ENCODE peak calls at places on chromosomes 13 and 19, in seven cellular contexts. V is pancreas; T is transverse colon; F is tibial nerve; Z is Peyer's patch; R is CD8-positive, alpha-beta T cell; B is mammary epithelial cell. O is an unnamed sample.

GRCh38 chr13:98547455-98547854 is 29.5 kb downstream of the STK24 start:
- DNase-seq in V (no peak), T (no peak), F (no peak), Z (no peak), R (no peak), B (no peak), O (no peak)

GRCh38 chr13:76397413-76397812 is 488.8 kb downstream of the KCTD12 start:
- DNase-seq in V (no peak), T (no peak), F (no peak), Z (no peak), R (no peak), B (no peak), O (no peak)

GRCh38 chr19:38290631-38291147 is 13.4 kb upstream of the C19orf33 start:
- DNase-seq in V (peak; percentile 83), T (no peak), F (no peak), Z (no peak), R (no peak), B (peak; percentile 93), O (no peak)

GRCh38 chr13:33363328-33363727 is 77.8 kb upstream of the STARD13 start:
- DNase-seq in V (no peak), T (no peak), F (peak; percentile 26), Z (no peak), R (no peak), B (no peak), O (no peak)

GRCh38 chr19:38562096-38562495 is 55.7 kb downstream of the MAP4K1 start:
- DNase-seq in V (no peak), T (no peak), F (no peak), Z (no peak), R (no peak), B (no peak), O (no peak)

GRCh38 chr13:90943961-90944360 is 403.5 kb upstream of the MIR17HG start:
- DNase-seq in V (no peak), T (no peak), F (no peak), Z (no peak), R (no peak), B (no peak), O (no peak)

GRCh38 chr13:72805663-72806341 is 23.9 kb downstream of the PIBF1 start:
- DNase-seq in V (no peak), T (no peak), F (no peak), Z (no peak), R (no peak), B (no peak), O (no peak)

GRCh38 chr13:75993823-75994222 is 357.7 kb downstream of the LMO7 start:
- DNase-seq in V (no peak), T (no peak), F (no peak), Z (no peak), R (no peak), B (no peak), O (no peak)

GRCh38 chr13:113637262-113638160 is 20.5 kb downstream of the ATP4B start:
- DNase-seq in V (no peak), T (peak; percentile 4), F (no peak), Z (no peak), R (no peak), B (no peak), O (no peak)

GRCh38 chr13:64847767-64848166 is 2382.4 kb downstream of the PCDH9 start:
- DNase-seq in V (no peak), T (no peak), F (no peak), Z (no peak), R (no peak), B (no peak), O (no peak)

GRCh38 chr19:1911098-1911497 is 5.9 kb downstream of the ADAT3 start:
- DNase-seq in V (no peak), T (no peak), F (no peak), Z (no peak), R (no peak), B (no peak), O (no peak)

GRCh38 chr13:74929436-74929835 is 552.5 kb downstream of the TBC1D4 start:
- DNase-seq in V (no peak), T (no peak), F (no peak), Z (no peak), R (no peak), B (no peak), O (no peak)

GRCh38 chr19:6186435-6186834 is 51.0 kb downstream of the ACSBG2 start:
- DNase-seq in V (no peak), T (no peak), F (peak; percentile 22), Z (no peak), R (no peak), B (no peak), O (no peak)

GRCh38 chr19:49957262-49957915 is 3.6 kb downstream of the SIGLEC11 start:
- DNase-seq in V (no peak), T (no peak), F (no peak), Z (no peak), R (no peak), B (no peak), O (no peak)

GRCh38 chr13:30873519-30873918 is 32.6 kb upstream of the MEDAG start:
- DNase-seq in V (no peak), T (no peak), F (no peak), Z (no peak), R (no peak), B (no peak), O (no peak)

GRCh38 chr13:30872685-30873443 is 33.2 kb upstream of the MEDAG start:
- DNase-seq in V (no peak), T (no peak), F (peak; percentile 67), Z (no peak), R (no peak), B (peak; percentile 35), O (peak; percentile 59)

GRCh38 chr13:30874111-30874510 is 32.0 kb upstream of the MEDAG start:
- DNase-seq in V (no peak), T (no peak), F (no peak), Z (no peak), R (no peak), B (no peak), O (no peak)

GRCh38 chr13:30872195-30872594 is 33.9 kb upstream of the MEDAG start:
- DNase-seq in V (no peak), T (no peak), F (no peak), Z (no peak), R (no peak), B (no peak), O (no peak)

DNA sequence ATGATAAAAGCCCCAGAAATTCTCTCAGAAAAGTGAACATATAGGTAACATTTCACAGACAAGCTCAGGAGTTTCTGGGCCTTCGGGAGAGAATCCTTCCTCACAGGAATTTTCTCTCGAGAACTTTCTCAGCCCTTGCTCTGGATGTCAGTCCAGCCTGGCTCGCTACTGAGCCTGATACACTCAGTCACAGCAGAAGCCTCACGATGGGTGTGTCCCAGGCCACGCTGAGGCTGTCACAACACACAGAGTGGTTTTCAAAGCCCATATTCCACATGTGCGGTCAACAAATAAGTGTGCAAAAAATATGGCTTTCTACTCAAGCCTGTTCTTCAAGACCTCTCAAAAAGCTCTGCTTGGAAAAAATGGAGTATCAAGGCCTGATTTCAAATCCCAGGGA is 31.5 kb upstream of the MEDAG start:
- DNase-seq in V (no peak), T (no peak), F (no peak), Z (no peak), R (no peak), B (no peak), O (no peak)
- H3K4me1 ChIP-seq in V (no peaks in the 10 kb centered on the region), T (peaks cover 7% of the 10 kb centered on the region), F (no peaks in the 10 kb centered on the region), Z (no peaks in the 10 kb centered on the region), R (no peaks in the 10 kb centered on the region), B (peaks cover 21% of the 10 kb centered on the region), O (peaks cover 4% of the 10 kb centered on the region)

GRCh38 chr19:709196-709964 is 645 bp downstream of the PALM start:
- DNase-seq in V (no peak), T (no peak), F (no peak), Z (no peak), R (no peak), B (no peak), O (no peak)

GRCh38 chr19:710767-711166 is 2.0 kb downstream of the PALM start:
- DNase-seq in V (no peak), T (no peak), F (no peak), Z (no peak), R (no peak), B (no peak), O (no peak)

GRCh38 chr19:711224-711623 is 2.5 kb downstream of the PALM start:
- DNase-seq in V (no peak), T (no peak), F (no peak), Z (no peak), R (no peak), B (no peak), O (no peak)

GRCh38 chr19:709965-710714 is 1.4 kb downstream of the PALM start:
- DNase-seq in V (no peak), T (no peak), F (no peak), Z (no peak), R (no peak), B (no peak), O (no peak)

DNA sequence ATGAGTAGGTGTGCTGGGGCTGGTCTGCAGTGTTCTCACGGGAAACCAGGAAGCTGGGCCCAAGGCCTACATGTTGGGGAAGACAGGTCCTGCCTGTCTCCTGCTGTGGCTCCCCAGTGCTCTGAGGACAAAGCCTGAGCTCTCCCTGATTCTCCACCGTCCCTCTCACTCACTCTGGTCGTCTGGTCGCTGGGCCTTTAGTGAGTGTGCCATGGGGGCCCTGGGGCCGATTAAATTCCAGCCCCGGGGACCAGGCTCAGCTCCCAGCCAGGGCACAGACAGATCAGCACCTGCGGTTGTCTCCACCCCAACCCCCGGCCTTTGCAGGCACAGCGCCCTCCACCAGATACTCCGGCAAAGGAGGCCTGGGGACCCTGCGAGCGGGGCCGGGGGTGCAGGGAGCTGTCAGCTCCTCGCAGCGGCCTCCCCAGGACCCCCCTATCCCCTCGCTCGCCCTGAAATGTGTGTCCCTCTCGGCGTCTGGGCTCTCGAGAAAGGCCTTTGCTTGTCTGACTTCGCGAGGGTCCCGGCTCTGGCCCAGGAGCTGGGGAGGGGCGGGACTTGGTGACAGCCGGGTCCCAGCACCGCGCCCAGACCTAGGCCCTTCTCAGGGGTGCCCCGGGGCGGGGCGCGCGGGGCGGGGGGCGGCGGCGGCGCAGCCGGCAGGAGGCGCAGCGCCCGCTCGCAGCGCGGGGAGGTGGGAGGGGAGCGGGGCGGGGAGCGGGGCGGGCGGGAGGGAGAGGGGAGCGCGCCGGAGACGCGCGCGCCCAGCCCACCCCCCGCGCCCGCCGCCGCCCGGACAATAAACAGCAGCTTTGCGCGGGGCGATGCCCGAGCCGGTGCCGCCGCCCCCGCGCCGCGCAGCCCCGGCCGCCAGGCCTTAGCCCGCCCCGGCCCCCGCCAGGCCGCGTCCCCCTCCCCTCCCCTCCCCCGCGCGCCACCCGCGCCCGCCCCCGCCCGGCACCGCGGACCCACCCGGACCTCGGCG is at the start of gene PALM:
- DNase-seq in V (no peak), T (no peak), F (no peak), Z (no peak), R (no peak), B (no peak), O (no peak)
- TF ChIP-seq CTCF in V (no peak), T (peak; percentile 14), F (peak; percentile 26), Z (no peak), R (no peak), B (no peak), O (no peak)

GRCh38 chr19:8639821-8640401 is 9.5 kb downstream of the NFILZ start:
- DNase-seq in V (no peak), T (no peak), F (no peak), Z (no peak), R (no peak), B (no peak), O (no peak)
- H3K4me1 ChIP-seq in V (no peaks in the 10 kb centered on the region), T (no peaks in the 10 kb centered on the region), F (no peaks in the 10 kb centered on the region), Z (no peaks in the 10 kb centered on the region), R (peaks cover 7% of the 10 kb centered on the region), B (no peaks in the 10 kb centered on the region), O (no peaks in the 10 kb centered on the region)

DNA sequence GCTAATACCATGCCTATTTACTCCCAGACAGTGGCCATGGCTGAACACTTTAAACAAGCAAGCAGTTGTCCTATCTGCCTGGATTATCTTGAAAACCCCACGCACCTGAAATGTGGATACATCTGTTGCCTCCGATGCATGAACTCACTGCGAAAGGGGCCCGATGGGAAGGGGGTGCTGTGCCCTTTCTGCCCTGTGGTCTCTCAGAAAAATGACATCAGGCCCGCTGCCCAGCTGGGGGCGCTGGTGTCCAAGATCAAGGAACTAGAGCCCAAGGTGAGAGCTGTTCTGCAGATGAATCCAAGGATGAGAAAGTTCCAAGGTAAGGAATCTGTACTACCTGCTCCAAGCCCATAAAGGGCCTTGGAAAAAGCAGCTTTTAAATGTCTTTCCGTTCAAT is 8.6 kb downstream of the RFPL4AL1 start:
- DNase-seq in V (no peak), T (peak; percentile 14), F (no peak), Z (no peak), R (no peak), B (no peak), O (no peak)
- TF ChIP-seq CTCF in V (no peak), T (no peak), F (no peak), Z (no peak), R (no peak), B (no peak), O (no peak)

O was measured in gastrocnemius medialis.